ENCODE peak calls at places on chromosomes 2 and 18, in nine cellular contexts. One of them, this sample, is unnamed.
A peak's percentile ranks its signal among the peaks of the same experiment; 100 is the strongest.

GRCh38 chr2:146048141-146048540 is 1528.2 kb upstream of the ZEB2 start:
- DNase-seq in B cell: no peak
- DNase-seq in Calu3: no peak
- DNase-seq in Kasumi-1: no peak
- DNase-seq in pulmonary artery endothelial cell: no peak
- DNase-seq in T-cell: no peak
- DNase-seq in choroid plexus epithelial cell: no peak
- DNase-seq in H54: no peak
- DNase-seq in RWPE2: no peak
- DNase-seq in this sample: no peak

GRCh38 chr2:241947401-241947800 is 77.9 kb downstream of the RTP5 start:
- DNase-seq in H54: no peak
- DNase-seq in Kasumi-1: no peak
- DNase-seq in RWPE2: no peak
- DNase-seq in B cell: no peak
- DNase-seq in Calu3: no peak
- DNase-seq in choroid plexus epithelial cell: no peak
- DNase-seq in T-cell: no peak
- DNase-seq in pulmonary artery endothelial cell: no peak
- DNase-seq in this sample: no peak

GRCh38 chr2:50444286-50444685 is 587.6 kb downstream of the NRXN1 start:
- DNase-seq in H54: no peak
- DNase-seq in pulmonary artery endothelial cell: no peak
- DNase-seq in Kasumi-1: no peak
- DNase-seq in Calu3: no peak
- DNase-seq in T-cell: no peak
- DNase-seq in RWPE2: no peak
- DNase-seq in B cell: no peak
- DNase-seq in choroid plexus epithelial cell: no peak
- DNase-seq in this sample: no peak

GRCh38 chr2:235659767-235660322 is 166.0 kb downstream of the AGAP1 start:
- DNase-seq in B cell: no peak
- DNase-seq in Calu3: no peak
- DNase-seq in T-cell: no peak
- DNase-seq in choroid plexus epithelial cell: peak; percentile 91
- DNase-seq in H54: peak; percentile 68
- DNase-seq in Kasumi-1: no peak
- DNase-seq in pulmonary artery endothelial cell: no peak
- DNase-seq in RWPE2: no peak
- DNase-seq in this sample: no peak

GRCh38 chr2:106782658-106783057 is 103.3 kb downstream of the ST6GAL2 start:
- DNase-seq in T-cell: no peak
- DNase-seq in RWPE2: no peak
- DNase-seq in Kasumi-1: no peak
- DNase-seq in pulmonary artery endothelial cell: no peak
- DNase-seq in Calu3: no peak
- DNase-seq in B cell: no peak
- DNase-seq in choroid plexus epithelial cell: no peak
- DNase-seq in H54: no peak
- DNase-seq in this sample: no peak

GRCh38 chr18:62523631-62524442 is 1.0 kb downstream of the ZCCHC2 start:
- DNase-seq in Kasumi-1: peak; percentile 21
- DNase-seq in H54: no peak
- DNase-seq in Calu3: peak; percentile 33
- DNase-seq in pulmonary artery endothelial cell: no peak
- DNase-seq in B cell: peak; percentile 71
- DNase-seq in choroid plexus epithelial cell: peak; percentile 69
- DNase-seq in T-cell: peak; percentile 58
- DNase-seq in RWPE2: peak; percentile 60
- DNase-seq in this sample: no peak

GRCh38 chr2:234834228-234834923 is 117.4 kb upstream of the SH3BP4 start:
- DNase-seq in Calu3: no peak
- DNase-seq in pulmonary artery endothelial cell: no peak
- DNase-seq in H54: no peak
- DNase-seq in B cell: no peak
- DNase-seq in RWPE2: no peak
- DNase-seq in Kasumi-1: no peak
- DNase-seq in choroid plexus epithelial cell: no peak
- DNase-seq in T-cell: no peak
- DNase-seq in this sample: no peak

GRCh38 chr2:145752091-145752806 is 1232.3 kb upstream of the ZEB2 start:
- DNase-seq in RWPE2: no peak
- DNase-seq in choroid plexus epithelial cell: peak; percentile 97
- DNase-seq in H54: no peak
- DNase-seq in B cell: peak; percentile 61
- DNase-seq in Calu3: peak; percentile 60
- DNase-seq in pulmonary artery endothelial cell: peak; percentile 65
- DNase-seq in Kasumi-1: peak; percentile 91
- DNase-seq in T-cell: no peak
- DNase-seq in this sample: peak; percentile 82

GRCh38 chr18:37698508-37699035 is 133.0 kb upstream of the CELF4 start:
- DNase-seq in RWPE2: no peak
- DNase-seq in choroid plexus epithelial cell: no peak
- DNase-seq in Kasumi-1: no peak
- DNase-seq in B cell: no peak
- DNase-seq in pulmonary artery endothelial cell: no peak
- DNase-seq in T-cell: no peak
- DNase-seq in Calu3: peak; percentile 17
- DNase-seq in H54: no peak
- DNase-seq in this sample: no peak

GRCh38 chr2:10918661-10919414 is 7.1 kb downstream of the KCNF1 start:
- DNase-seq in Calu3: peak; percentile 19
- DNase-seq in Kasumi-1: no peak
- DNase-seq in T-cell: no peak
- DNase-seq in RWPE2: no peak
- DNase-seq in B cell: no peak
- DNase-seq in pulmonary artery endothelial cell: no peak
- DNase-seq in choroid plexus epithelial cell: no peak
- DNase-seq in H54: no peak
- DNase-seq in this sample: no peak

GRCh38 chr2:7910752-7911151 is 771.1 kb upstream of the ID2 start:
- DNase-seq in Calu3: no peak
- DNase-seq in Kasumi-1: no peak
- DNase-seq in choroid plexus epithelial cell: no peak
- DNase-seq in pulmonary artery endothelial cell: no peak
- DNase-seq in B cell: no peak
- DNase-seq in H54: no peak
- DNase-seq in T-cell: no peak
- DNase-seq in RWPE2: no peak
- DNase-seq in this sample: no peak

GRCh38 chr2:8586397-8587051 is 95.3 kb upstream of the ID2 start:
- DNase-seq in H54: no peak
- DNase-seq in pulmonary artery endothelial cell: no peak
- DNase-seq in Kasumi-1: no peak
- DNase-seq in T-cell: no peak
- DNase-seq in Calu3: no peak
- DNase-seq in choroid plexus epithelial cell: no peak
- DNase-seq in RWPE2: no peak
- DNase-seq in B cell: no peak
- DNase-seq in this sample: no peak

GRCh38 chr2:147026664-147027278 is 818.1 kb upstream of the ACVR2A start:
- DNase-seq in H54: no peak
- DNase-seq in pulmonary artery endothelial cell: no peak
- DNase-seq in B cell: no peak
- DNase-seq in Kasumi-1: no peak
- DNase-seq in choroid plexus epithelial cell: peak; percentile 42
- DNase-seq in Calu3: no peak
- DNase-seq in RWPE2: no peak
- DNase-seq in T-cell: no peak
- DNase-seq in this sample: no peak

GRCh38 chr18:3148930-3149535 is 70.7 kb downstream of the MYOM1 start:
- DNase-seq in RWPE2: no peak
- DNase-seq in Kasumi-1: no peak
- DNase-seq in choroid plexus epithelial cell: peak; percentile 16
- DNase-seq in T-cell: no peak
- DNase-seq in pulmonary artery endothelial cell: no peak
- DNase-seq in B cell: no peak
- DNase-seq in H54: no peak
- DNase-seq in Calu3: no peak
- DNase-seq in this sample: no peak

GRCh38 chr2:32716598-32716997 is 88.7 kb downstream of the TTC27 start:
- DNase-seq in Calu3: no peak
- DNase-seq in Kasumi-1: no peak
- DNase-seq in choroid plexus epithelial cell: no peak
- DNase-seq in pulmonary artery endothelial cell: no peak
- DNase-seq in H54: no peak
- DNase-seq in RWPE2: no peak
- DNase-seq in T-cell: no peak
- DNase-seq in B cell: no peak
- DNase-seq in this sample: no peak

GRCh38 chr2:189899101-189899500 is 114.9 kb downstream of the PMS1 start:
- DNase-seq in choroid plexus epithelial cell: no peak
- DNase-seq in Calu3: no peak
- DNase-seq in T-cell: no peak
- DNase-seq in Kasumi-1: no peak
- DNase-seq in B cell: no peak
- DNase-seq in pulmonary artery endothelial cell: no peak
- DNase-seq in H54: no peak
- DNase-seq in RWPE2: no peak
- DNase-seq in this sample: no peak

GRCh38 chr2:6233932-6234331 is 541.7 kb downstream of the SOX11 start:
- DNase-seq in pulmonary artery endothelial cell: no peak
- DNase-seq in choroid plexus epithelial cell: no peak
- DNase-seq in B cell: no peak
- DNase-seq in Kasumi-1: no peak
- DNase-seq in H54: no peak
- DNase-seq in T-cell: no peak
- DNase-seq in RWPE2: no peak
- DNase-seq in Calu3: no peak
- DNase-seq in this sample: no peak

GRCh38 chr2:176612736-176613135 is 343.5 kb downstream of the MTX2 start:
- DNase-seq in Kasumi-1: no peak
- DNase-seq in H54: peak; percentile 44
- DNase-seq in Calu3: no peak
- DNase-seq in T-cell: no peak
- DNase-seq in pulmonary artery endothelial cell: no peak
- DNase-seq in RWPE2: no peak
- DNase-seq in choroid plexus epithelial cell: no peak
- DNase-seq in B cell: no peak
- DNase-seq in this sample: no peak

GRCh38 chr2:212392048-212392447 is 146.6 kb downstream of the ERBB4 start:
- DNase-seq in T-cell: no peak
- DNase-seq in B cell: no peak
- DNase-seq in H54: peak; percentile 2
- DNase-seq in pulmonary artery endothelial cell: no peak
- DNase-seq in Calu3: no peak
- DNase-seq in Kasumi-1: no peak
- DNase-seq in choroid plexus epithelial cell: no peak
- DNase-seq in RWPE2: no peak
- DNase-seq in this sample: no peak

GRCh38 chr2:119827866-119828507 is 68.3 kb downstream of the PTPN4 start:
- DNase-seq in T-cell: no peak
- DNase-seq in Kasumi-1: no peak
- DNase-seq in B cell: no peak
- DNase-seq in RWPE2: no peak
- DNase-seq in choroid plexus epithelial cell: peak; percentile 60
- DNase-seq in Calu3: no peak
- DNase-seq in H54: no peak
- DNase-seq in pulmonary artery endothelial cell: no peak
- DNase-seq in this sample: no peak

GRCh38 chr2:42568431-42569115 is at the start of gene MTA3:
- DNase-seq in B cell: peak; percentile 81
- DNase-seq in H54: peak; percentile 44
- DNase-seq in pulmonary artery endothelial cell: no peak
- DNase-seq in T-cell: peak; percentile 68
- DNase-seq in Kasumi-1: no peak
- DNase-seq in RWPE2: peak; percentile 52
- DNase-seq in Calu3: peak; percentile 72
- DNase-seq in choroid plexus epithelial cell: peak; percentile 26
- DNase-seq in this sample: peak; percentile 12

GRCh38 chr2:28594369-28595108 is 98.7 kb downstream of the PLB1 start:
- DNase-seq in RWPE2: peak; percentile 84
- DNase-seq in H54: peak; percentile 60
- DNase-seq in Kasumi-1: peak; percentile 76
- DNase-seq in Calu3: peak; percentile 94
- DNase-seq in pulmonary artery endothelial cell: peak; percentile 78
- DNase-seq in B cell: peak; percentile 84
- DNase-seq in T-cell: peak; percentile 86
- DNase-seq in choroid plexus epithelial cell: peak; percentile 91
- DNase-seq in this sample: peak; percentile 73

This sample was measured in NCI-H460.